ENCODE peak calls at places on chromosomes 2 and 18, in nine cellular contexts. U, X, M, Q, N, Z, K, G and V are unnamed samples.

GRCh38 chr18:5093902-5094301 is 103.2 kb downstream of the AKAIN1 start:
- DNase-seq in N (no peak), U (no peak), X (no peak), G (no peak), Q (no peak), M (no peak), K (no peak), Z (no peak), V (no peak)

GRCh38 chr2:223649941-223650530 is 47.9 kb upstream of the SCG2 start:
- DNase-seq in G (no peak), U (no peak), Q (no peak), K (no peak), Z (no peak), N (no peak), X (peak), M (no peak), V (no peak)

GRCh38 chr18:77129150-77129551 is 3.4 kb downstream of the MBP start:
- DNase-seq in Q (peak), U (no peak), Z (peak), X (no peak), K (no peak), M (no peak), N (peak), G (peak), V (peak)

GRCh38 chr2:164764474-164764873 is 77.1 kb downstream of the COBLL1 start:
- DNase-seq in U (no peak), M (no peak), N (no peak), X (no peak), K (no peak), Q (no peak), Z (no peak), G (no peak), V (no peak)

GRCh38 chr18:79227617-79228016 is 158.4 kb downstream of the ATP9B start:
- DNase-seq in K (no peak), U (no peak), Z (no peak), M (no peak), G (no peak), N (no peak), Q (no peak), X (no peak), V (no peak)

GRCh38 chr2:84807063-84807485 is 73.8 kb downstream of the TRABD2A start:
- DNase-seq in G (peak), U (no peak), Q (peak), M (no peak), N (no peak), Z (peak), K (no peak), X (no peak), V (peak)

GRCh38 chr2:134425723-134426496 is 172.0 kb downstream of the MGAT5 start:
- DNase-seq in Z (peak), G (no peak), N (no peak), M (no peak), K (no peak), Q (no peak), U (no peak), X (no peak), V (no peak)

GRCh38 chr2:86358982-86359381 is 21.6 kb upstream of the REEP1 start:
- DNase-seq in N (no peak), Q (no peak), G (no peak), K (no peak), X (no peak), M (no peak), U (peak), Z (no peak), V (no peak)

GRCh38 chr2:69827796-69828540 is 1.5 kb upstream of the GMCL1 start:
- DNase-seq in Z (no peak), X (no peak), U (no peak), N (peak), G (peak), Q (no peak), M (no peak), K (no peak), V (no peak)

GRCh38 chr18:25350561-25351201 is 1.3 kb downstream of the ZNF521 start:
- DNase-seq in N (no peak), X (peak), G (no peak), M (peak), Z (peak), K (no peak), U (no peak), Q (no peak), V (peak)

GRCh38 chr2:72561621-72562318 is 264.1 kb downstream of the EXOC6B start:
- DNase-seq in G (peak), K (no peak), Z (peak), U (no peak), N (no peak), X (no peak), M (no peak), Q (no peak), V (peak)

GRCh38 chr2:231017250-231017636 is 20.1 kb upstream of the C2orf72 start:
- DNase-seq in X (no peak), G (no peak), U (no peak), Q (no peak), N (peak), K (no peak), Z (no peak), M (no peak), V (no peak)

GRCh38 chr2:17617508-17617907 is 77.0 kb downstream of the VSNL1 start:
- DNase-seq in M (no peak), Q (no peak), X (no peak), G (no peak), Z (no peak), N (no peak), U (no peak), K (no peak), V (no peak)

GRCh38 chr2:70985283-70985688 is 6.9 kb downstream of the ANKRD53 start:
- DNase-seq in X (no peak), N (no peak), Q (no peak), Z (no peak), M (no peak), U (no peak), K (no peak), G (no peak), V (no peak)

GRCh38 chr2:181231151-181231550 is 226.0 kb upstream of the ITGA4 start:
- DNase-seq in U (no peak), Z (no peak), N (peak), X (no peak), M (no peak), K (no peak), Q (no peak), G (peak), V (no peak)

GRCh38 chr2:219429958-219430586 is 4.6 kb upstream of the SPEG start:
- DNase-seq in U (no peak), G (no peak), Z (no peak), K (no peak), Q (no peak), X (peak), N (no peak), M (no peak), V (no peak)

GRCh38 chr18:28114472-28114871 is 62.5 kb downstream of the CDH2 start:
- DNase-seq in Z (peak), K (no peak), U (no peak), X (no peak), M (no peak), G (peak), N (no peak), Q (peak), V (peak)

GRCh38 chr18:38807915-38808314 is 1242.3 kb upstream of the CELF4 start:
- DNase-seq in Z (no peak), M (no peak), U (no peak), G (no peak), Q (no peak), N (no peak), X (no peak), K (no peak), V (no peak)

GRCh38 chr18:73564073-73564472 is 583.6 kb downstream of the FBXO15 start:
- DNase-seq in U (no peak), N (peak), G (peak), Q (peak), Z (peak), M (no peak), X (no peak), K (no peak), V (peak)

DNA sequence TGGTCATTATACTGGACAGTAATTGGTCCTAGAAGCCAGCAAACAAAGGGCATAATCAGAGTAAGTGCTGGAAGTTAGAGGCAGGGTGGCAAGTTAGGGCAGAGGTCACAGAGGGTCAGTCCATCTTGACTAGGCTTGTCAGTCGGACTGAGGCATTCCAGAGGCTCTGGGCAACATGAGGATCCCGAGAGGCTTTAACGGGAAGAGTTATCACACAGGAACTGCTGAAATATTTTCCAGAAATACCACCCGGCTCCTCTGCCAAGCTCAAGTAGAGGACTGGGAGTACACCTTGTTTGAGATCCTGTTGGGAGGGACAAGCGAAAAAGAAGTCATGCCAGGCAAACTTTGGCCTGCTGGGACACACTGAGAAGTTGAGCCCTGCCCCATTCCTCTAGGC is 13.7 kb downstream of the C2orf81 start:
- DNase-seq in N (no peak), U (no peak), X (no peak), K (no peak), Q (no peak), Z (no peak), M (no peak), G (no peak), V (no peak)
- TF ChIP-seq CTCF in N (no peak), U (no peak), X (no peak), K (no peak), Q (no peak), Z (no peak), M (no peak), G (no peak), V (no peak)

GRCh38 chr18:51624311-51624710 is 426.8 kb upstream of the MEX3C start:
- DNase-seq in U (no peak), M (no peak), Q (no peak), G (no peak), K (no peak), Z (no peak), N (no peak), X (no peak), V (no peak)

GRCh38 chr18:51619283-51619682 is 421.8 kb upstream of the MEX3C start:
- DNase-seq in Q (no peak), K (no peak), N (no peak), U (no peak), M (no peak), G (no peak), X (no peak), Z (no peak), V (no peak)

GRCh38 chr18:51622676-51623075 is 425.2 kb upstream of the MEX3C start:
- DNase-seq in U (no peak), Z (no peak), Q (no peak), K (no peak), G (no peak), N (no peak), X (peak), M (no peak), V (no peak)

GRCh38 chr18:51623653-51624052 is 426.2 kb upstream of the MEX3C start:
- DNase-seq in Z (no peak), U (no peak), K (no peak), M (no peak), X (no peak), N (no peak), Q (no peak), G (peak), V (peak)

GRCh38 chr18:51621103-51621969 is 423.9 kb upstream of the MEX3C start:
- DNase-seq in X (peak), M (peak), Z (peak), N (peak), U (no peak), Q (peak), K (no peak), G (peak), V (peak)
- H3K4me3 ChIP-seq in X (no peak), M (peak), Z (no peak), N (no peak), U (no peak), Q (no peak), K (no peak), G (no peak), V (no peak)

DNA sequence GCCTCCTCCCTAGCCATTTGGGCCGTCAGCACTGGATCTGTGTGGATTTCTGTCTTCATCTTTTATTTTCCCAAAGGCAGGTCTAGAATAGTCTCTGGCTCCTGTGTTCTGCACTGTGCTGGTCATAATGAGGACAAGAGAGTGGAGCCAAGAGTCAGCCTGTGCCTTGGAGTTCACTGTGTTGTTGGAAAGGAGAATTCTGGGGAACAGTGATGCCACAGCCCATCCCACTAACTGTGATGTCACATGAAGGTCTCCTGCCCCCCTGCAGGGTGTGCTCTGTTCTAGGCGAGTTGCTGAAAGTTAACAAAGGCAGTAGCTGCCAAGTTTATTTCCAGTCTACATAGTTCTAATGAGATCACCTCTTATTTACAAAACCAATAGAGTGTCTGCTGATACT is 248.5 kb downstream of the TPGS2 start:
- DNase-seq in U (peak), Z (peak), X (no peak), Q (no peak), N (no peak), M (peak), G (peak), K (no peak), V (peak)
- TF ChIP-seq CTCF in U (no peak), Z (peak), X (no peak), Q (no peak), N (no peak), M (no peak), G (peak), K (peak), V (peak)

GRCh38 chr2:9184319-9184807 is 22.2 kb upstream of the ASAP2 start:
- DNase-seq in G (no peak), U (no peak), N (no peak), Q (no peak), K (no peak), Z (no peak), M (no peak), X (no peak), V (no peak)

GRCh38 chr2:9179572-9180201 is 26.9 kb upstream of the ASAP2 start:
- DNase-seq in Z (peak), U (no peak), X (peak), N (peak), K (peak), G (peak), M (peak), Q (no peak), V (peak)

GRCh38 chr2:9174771-9175441 is 31.7 kb upstream of the ASAP2 start:
- DNase-seq in K (no peak), M (no peak), N (peak), U (no peak), X (no peak), Z (peak), G (peak), Q (peak), V (peak)

GRCh38 chr2:9178110-9178904 is 28.3 kb upstream of the ASAP2 start:
- DNase-seq in M (no peak), K (no peak), Z (peak), U (no peak), X (no peak), G (peak), N (no peak), Q (no peak), V (no peak)

DNA sequence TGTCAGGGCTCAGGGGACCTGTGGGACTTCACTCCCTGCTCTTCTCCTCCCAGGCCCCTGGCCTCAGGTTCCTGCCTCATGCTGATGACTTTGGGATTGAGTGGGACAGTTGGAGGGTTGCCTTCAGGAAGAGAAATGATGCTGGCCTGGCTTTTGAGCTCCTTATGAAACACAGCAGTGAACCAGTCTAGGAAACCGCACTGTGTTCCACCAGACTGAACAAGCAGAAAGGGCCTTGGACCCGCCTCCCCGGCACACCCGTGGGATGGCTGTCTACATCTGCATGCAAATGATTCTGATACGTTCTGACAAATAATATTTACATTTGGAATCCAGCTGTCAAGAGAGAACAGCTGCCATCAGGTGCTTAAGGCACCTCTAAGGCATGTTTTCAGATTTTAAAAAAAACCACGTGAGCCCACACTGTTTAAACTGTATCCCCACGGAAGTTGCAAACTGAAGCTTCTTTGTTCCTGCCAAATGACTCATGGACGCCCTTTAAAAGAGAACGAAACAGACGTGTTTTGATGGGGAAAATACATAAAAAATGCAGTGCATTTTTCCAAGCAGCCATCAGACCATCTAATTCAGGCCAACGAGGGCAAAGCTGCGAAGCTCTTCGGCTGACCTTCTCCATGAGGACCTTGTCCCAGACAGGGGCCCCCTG is 27.6 kb upstream of the ASAP2 start:
- DNase-seq in Z (peak), N (no peak), M (peak), U (no peak), G (peak), Q (peak), X (no peak), K (peak), V (peak)
- H3K4me3 ChIP-seq in Z (no peak), N (no peak), M (no peak), U (no peak), G (no peak), Q (no peak), X (no peak), K (peak), V (peak)

DNA sequence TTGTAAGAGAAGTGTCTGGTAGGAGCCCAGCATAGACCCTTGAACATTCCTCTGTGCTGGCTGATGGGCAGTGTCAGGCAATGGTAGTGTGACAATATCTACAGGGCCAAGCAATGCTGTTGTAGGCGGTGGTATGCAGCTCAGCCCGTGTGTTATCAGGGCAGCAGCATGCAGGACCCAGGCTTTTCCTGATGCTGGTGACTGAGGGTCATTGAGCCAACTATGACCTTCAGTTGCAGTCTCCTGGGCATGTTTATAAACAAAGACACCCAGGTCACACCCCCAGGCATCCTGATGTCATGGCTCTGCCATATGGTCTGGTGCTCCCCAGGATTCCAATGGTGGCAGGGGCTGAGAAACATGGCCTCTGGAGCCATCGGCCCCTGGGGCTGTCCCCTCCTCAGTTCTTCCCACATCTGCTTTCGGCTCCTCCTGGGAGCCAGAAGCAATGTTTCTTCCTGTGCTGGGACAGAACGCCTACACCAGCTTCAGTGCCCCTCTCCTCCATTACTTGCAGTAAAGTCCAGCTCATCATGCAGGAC is 518.0 kb upstream of the HS6ST1 start:
- DNase-seq in K (no peak), M (no peak), U (no peak), N (no peak), Q (no peak), G (no peak), X (no peak), Z (no peak), V (no peak)
- TF ChIP-seq CTCF in K (no peak), M (no peak), U (no peak), N (no peak), Q (no peak), G (no peak), X (no peak), Z (no peak), V (no peak)

DNA sequence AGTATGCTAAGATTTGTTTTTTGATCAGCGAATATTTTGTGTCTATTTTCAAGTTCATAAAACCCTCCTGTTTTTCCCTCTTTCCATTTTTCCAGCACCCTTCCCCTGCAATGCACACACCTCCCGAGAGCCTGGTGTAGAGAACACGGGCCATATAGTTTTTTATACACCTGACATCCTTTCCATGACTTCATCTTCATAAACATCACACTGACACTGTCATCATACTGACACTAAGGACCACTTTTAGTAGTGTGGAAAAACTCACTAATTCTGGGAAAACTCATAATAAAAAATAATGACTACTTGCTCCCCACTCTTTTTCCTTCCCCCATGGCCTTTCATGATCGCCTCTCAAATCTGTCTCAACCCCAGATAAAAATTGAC is 70.2 kb downstream of the EPHA4 start:
- DNase-seq in Q (no peak), K (no peak), U (no peak), X (no peak), M (no peak), Z (no peak), G (no peak), N (no peak), V (no peak)
- H3K4me3 ChIP-seq in Q (peak), K (peak), U (no peak), X (no peak), M (no peak), Z (no peak), G (no peak), N (no peak), V (peak)

GRCh38 chr2:119494163-119494790 is 30.0 kb downstream of the SCTR start:
- DNase-seq in N (no peak), M (no peak), Z (no peak), Q (no peak), U (peak), K (no peak), G (no peak), X (no peak), V (no peak)
- TF ChIP-seq CTCF in N (no peak), M (no peak), Z (no peak), Q (no peak), U (no peak), K (no peak), G (no peak), X (peak), V (no peak)

DNA sequence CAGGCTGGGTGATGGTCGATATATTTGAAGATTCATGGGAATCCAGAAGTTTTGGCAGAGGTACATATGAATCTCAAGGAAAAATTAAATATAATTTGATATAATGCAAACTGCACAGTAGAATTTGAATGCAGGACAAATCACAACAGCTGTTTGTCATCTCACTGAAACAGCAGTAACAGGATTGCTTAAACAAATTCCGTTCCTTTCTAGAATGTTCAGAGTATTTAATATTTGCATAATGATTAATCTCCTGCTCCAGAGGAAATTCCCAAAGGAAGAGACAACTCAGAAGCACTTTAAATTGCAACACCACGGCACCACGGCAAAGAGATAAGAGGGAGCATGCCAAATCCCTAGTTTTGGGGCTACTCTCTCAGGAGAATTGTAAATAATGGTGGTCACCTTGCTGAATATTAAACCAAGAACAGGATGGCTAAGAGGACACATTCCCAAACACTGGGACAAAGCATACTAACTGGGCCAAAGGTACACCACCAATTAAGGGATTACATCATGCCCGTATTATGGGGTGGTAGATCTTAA is 67.8 kb upstream of the MAP4K3 start:
- DNase-seq in N (no peak), U (no peak), X (no peak), G (peak), M (no peak), K (no peak), Q (peak), Z (peak), V (peak)
- H3K4me3 ChIP-seq in N (no peak), U (peak), X (no peak), G (no peak), M (peak), K (peak), Q (no peak), Z (no peak), V (no peak)

DNA sequence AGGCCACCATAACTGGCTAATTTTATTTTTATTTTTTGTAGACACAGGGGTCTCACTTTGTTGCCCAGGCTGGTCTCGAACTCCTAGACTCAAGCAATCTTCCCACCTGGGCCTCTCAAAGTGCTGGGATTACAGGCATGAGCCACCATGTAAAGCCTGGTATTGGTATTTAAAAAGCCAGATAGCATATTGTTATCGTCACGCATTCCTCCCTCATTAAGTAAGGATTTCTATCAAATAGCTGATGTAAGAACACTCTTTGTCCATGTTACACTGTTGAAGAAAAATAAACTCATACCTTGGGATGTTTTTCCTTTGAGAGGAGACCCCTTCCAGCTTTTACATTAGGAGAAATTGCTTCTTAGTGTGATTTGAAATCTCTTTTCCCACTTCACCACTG is 39.2 kb upstream of the DARS1 start:
- DNase-seq in X (no peak), G (no peak), Z (no peak), K (no peak), U (no peak), N (no peak), M (no peak), Q (no peak), V (peak)
- TF ChIP-seq CTCF in X (no peak), G (no peak), Z (no peak), K (no peak), U (no peak), N (no peak), M (no peak), Q (no peak), V (no peak)